ENCODE peak calls at places on chromosomes 3 and 15, in eight cellular contexts. One of them, this sample, is unnamed.

GRCh38 chr15:55420171-55420871 is 12.0 kb downstream of the PIERCE2 start:
- DNase-seq in cardiac muscle cell: no peak
- DNase-seq in IMR-90: no peak
- DNase-seq in tibial nerve: no peak
- DNase-seq in AG09309: no peak
- DNase-seq in thoracic aorta: no peak
- DNase-seq in astrocyte of the spinal cord: no peak
- DNase-seq in right lobe of liver: no peak
- DNase-seq in this sample: no peak

GRCh38 chr3:25442486-25442885 is 14.4 kb downstream of the RARB start:
- DNase-seq in cardiac muscle cell: no peak
- DNase-seq in IMR-90: no peak
- DNase-seq in tibial nerve: no peak
- DNase-seq in AG09309: no peak
- DNase-seq in thoracic aorta: no peak
- DNase-seq in astrocyte of the spinal cord: no peak
- DNase-seq in right lobe of liver: no peak
- DNase-seq in this sample: no peak

GRCh38 chr15:93035953-93036810 is 52.8 kb downstream of the RGMA start:
- DNase-seq in cardiac muscle cell: peak; percentile 50
- DNase-seq in IMR-90: peak; percentile 30
- DNase-seq in tibial nerve: peak; percentile 13
- DNase-seq in AG09309: no peak
- DNase-seq in thoracic aorta: no peak
- DNase-seq in astrocyte of the spinal cord: no peak
- DNase-seq in right lobe of liver: no peak
- DNase-seq in this sample: no peak

GRCh38 chr3:115624029-115624645 is 827 bp downstream of the GAP43 start:
- DNase-seq in cardiac muscle cell: no peak
- DNase-seq in IMR-90: no peak
- DNase-seq in tibial nerve: no peak
- DNase-seq in AG09309: no peak
- DNase-seq in thoracic aorta: no peak
- DNase-seq in astrocyte of the spinal cord: no peak
- DNase-seq in right lobe of liver: no peak
- DNase-seq in this sample: no peak

GRCh38 chr3:81643721-81644120 is 117.7 kb downstream of the GBE1 start:
- DNase-seq in cardiac muscle cell: peak; percentile 60
- DNase-seq in IMR-90: peak; percentile 45
- DNase-seq in tibial nerve: no peak
- DNase-seq in AG09309: peak; percentile 1
- DNase-seq in thoracic aorta: no peak
- DNase-seq in astrocyte of the spinal cord: peak; percentile 42
- DNase-seq in right lobe of liver: no peak
- DNase-seq in this sample: peak; percentile 5

GRCh38 chr15:38642689-38643270 is 78.2 kb upstream of the RASGRP1 start:
- DNase-seq in cardiac muscle cell: no peak
- DNase-seq in IMR-90: no peak
- DNase-seq in tibial nerve: no peak
- DNase-seq in AG09309: no peak
- DNase-seq in thoracic aorta: no peak
- DNase-seq in astrocyte of the spinal cord: no peak
- DNase-seq in right lobe of liver: no peak
- DNase-seq in this sample: no peak

GRCh38 chr3:90184861-90185260 is 1077.4 kb downstream of the EPHA3 start:
- DNase-seq in cardiac muscle cell: peak; percentile 61
- DNase-seq in IMR-90: peak; percentile 8
- DNase-seq in tibial nerve: no peak
- DNase-seq in AG09309: no peak
- DNase-seq in thoracic aorta: no peak
- DNase-seq in astrocyte of the spinal cord: no peak
- DNase-seq in right lobe of liver: no peak
- DNase-seq in this sample: no peak

GRCh38 chr15:42364529-42364928 is 5.2 kb downstream of the CAPN3 start:
- DNase-seq in cardiac muscle cell: peak; percentile 21
- DNase-seq in IMR-90: no peak
- DNase-seq in tibial nerve: no peak
- DNase-seq in AG09309: no peak
- DNase-seq in thoracic aorta: no peak
- DNase-seq in astrocyte of the spinal cord: no peak
- DNase-seq in right lobe of liver: no peak
- DNase-seq in this sample: no peak

GRCh38 chr15:37056168-37056893 is 44.0 kb downstream of the MEIS2 start:
- DNase-seq in cardiac muscle cell: peak; percentile 69
- DNase-seq in IMR-90: no peak
- DNase-seq in tibial nerve: no peak
- DNase-seq in AG09309: no peak
- DNase-seq in thoracic aorta: no peak
- DNase-seq in astrocyte of the spinal cord: no peak
- DNase-seq in right lobe of liver: no peak
- DNase-seq in this sample: no peak

GRCh38 chr3:52190294-52190841 is 7.6 kb upstream of the ALAS1 start:
- DNase-seq in cardiac muscle cell: peak; percentile 78
- DNase-seq in IMR-90: peak; percentile 49
- DNase-seq in tibial nerve: peak; percentile 54
- DNase-seq in AG09309: peak; percentile 37
- DNase-seq in thoracic aorta: no peak
- DNase-seq in astrocyte of the spinal cord: peak; percentile 49
- DNase-seq in right lobe of liver: peak; percentile 54
- DNase-seq in this sample: no peak

GRCh38 chr3:29694783-29695182 is 413.9 kb downstream of the RBMS3 start:
- DNase-seq in cardiac muscle cell: peak; percentile 97
- DNase-seq in IMR-90: peak; percentile 92
- DNase-seq in tibial nerve: no peak
- DNase-seq in AG09309: peak; percentile 93
- DNase-seq in thoracic aorta: no peak
- DNase-seq in astrocyte of the spinal cord: peak; percentile 92
- DNase-seq in right lobe of liver: no peak
- DNase-seq in this sample: peak; percentile 82

GRCh38 chr15:39188930-39189329 is 391.9 kb upstream of the THBS1 start:
- DNase-seq in cardiac muscle cell: peak; percentile 81
- DNase-seq in IMR-90: peak; percentile 89
- DNase-seq in tibial nerve: no peak
- DNase-seq in AG09309: peak; percentile 92
- DNase-seq in thoracic aorta: no peak
- DNase-seq in astrocyte of the spinal cord: peak; percentile 94
- DNase-seq in right lobe of liver: no peak
- DNase-seq in this sample: peak; percentile 77

GRCh38 chr3:130424837-130425236 is 79.4 kb downstream of the COL6A5 start:
- DNase-seq in cardiac muscle cell: no peak
- DNase-seq in IMR-90: no peak
- DNase-seq in tibial nerve: no peak
- DNase-seq in AG09309: no peak
- DNase-seq in thoracic aorta: no peak
- DNase-seq in astrocyte of the spinal cord: no peak
- DNase-seq in right lobe of liver: no peak
- DNase-seq in this sample: no peak

GRCh38 chr15:40105517-40106202 is 3.0 kb downstream of the BMF start:
- DNase-seq in cardiac muscle cell: no peak
- DNase-seq in IMR-90: no peak
- DNase-seq in tibial nerve: no peak
- DNase-seq in AG09309: no peak
- DNase-seq in thoracic aorta: no peak
- DNase-seq in astrocyte of the spinal cord: no peak
- DNase-seq in right lobe of liver: no peak
- DNase-seq in this sample: no peak

GRCh38 chr3:76731471-76731870 is 308.4 kb upstream of the ROBO2 start:
- DNase-seq in cardiac muscle cell: no peak
- DNase-seq in IMR-90: no peak
- DNase-seq in tibial nerve: no peak
- DNase-seq in AG09309: no peak
- DNase-seq in thoracic aorta: no peak
- DNase-seq in astrocyte of the spinal cord: no peak
- DNase-seq in right lobe of liver: no peak
- DNase-seq in this sample: no peak

GRCh38 chr3:36295206-36295760 is 85.0 kb upstream of the STAC start:
- DNase-seq in cardiac muscle cell: no peak
- DNase-seq in IMR-90: no peak
- DNase-seq in tibial nerve: no peak
- DNase-seq in AG09309: no peak
- DNase-seq in thoracic aorta: no peak
- DNase-seq in astrocyte of the spinal cord: no peak
- DNase-seq in right lobe of liver: no peak
- DNase-seq in this sample: no peak

GRCh38 chr3:14787630-14788029 is 31.1 kb upstream of the FGD5 start:
- DNase-seq in cardiac muscle cell: no peak
- DNase-seq in IMR-90: no peak
- DNase-seq in tibial nerve: no peak
- DNase-seq in AG09309: no peak
- DNase-seq in thoracic aorta: no peak
- DNase-seq in astrocyte of the spinal cord: no peak
- DNase-seq in right lobe of liver: no peak
- DNase-seq in this sample: no peak

GRCh38 chr3:13500133-13500885 is 20.2 kb downstream of the HDAC11 start:
- DNase-seq in cardiac muscle cell: peak; percentile 29
- DNase-seq in IMR-90: no peak
- DNase-seq in tibial nerve: no peak
- DNase-seq in AG09309: no peak
- DNase-seq in thoracic aorta: no peak
- DNase-seq in astrocyte of the spinal cord: no peak
- DNase-seq in right lobe of liver: peak; percentile 44
- DNase-seq in this sample: no peak

GRCh38 chr3:126494204-126494603 is 18.5 kb upstream of the ZXDC start:
- DNase-seq in cardiac muscle cell: no peak
- DNase-seq in IMR-90: no peak
- DNase-seq in tibial nerve: no peak
- DNase-seq in AG09309: no peak
- DNase-seq in thoracic aorta: no peak
- DNase-seq in astrocyte of the spinal cord: no peak
- DNase-seq in right lobe of liver: peak; percentile 31
- DNase-seq in this sample: no peak

GRCh38 chr15:31349233-31350141 is 22.9 kb downstream of the KLF13 start:
- DNase-seq in cardiac muscle cell: no peak
- DNase-seq in IMR-90: no peak
- DNase-seq in tibial nerve: no peak
- DNase-seq in AG09309: no peak
- DNase-seq in thoracic aorta: no peak
- DNase-seq in astrocyte of the spinal cord: no peak
- DNase-seq in right lobe of liver: no peak
- DNase-seq in this sample: no peak

GRCh38 chr15:88299502-88299901 is 43.0 kb upstream of the NTRK3 start:
- DNase-seq in cardiac muscle cell: no peak
- DNase-seq in IMR-90: no peak
- DNase-seq in tibial nerve: no peak
- DNase-seq in AG09309: no peak
- DNase-seq in thoracic aorta: no peak
- DNase-seq in astrocyte of the spinal cord: no peak
- DNase-seq in right lobe of liver: no peak
- DNase-seq in this sample: no peak

GRCh38 chr3:134317106-134317947 is 56.9 kb downstream of the AMOTL2 start:
- DNase-seq in cardiac muscle cell: no peak
- DNase-seq in IMR-90: no peak
- DNase-seq in tibial nerve: no peak
- DNase-seq in AG09309: no peak
- DNase-seq in thoracic aorta: no peak
- DNase-seq in astrocyte of the spinal cord: peak; percentile 50
- DNase-seq in right lobe of liver: no peak
- DNase-seq in this sample: no peak

GRCh38 chr15:57185507-57186074 is 190.7 kb upstream of the CGNL1 start:
- DNase-seq in cardiac muscle cell: no peak
- DNase-seq in IMR-90: no peak
- DNase-seq in tibial nerve: no peak
- DNase-seq in AG09309: no peak
- DNase-seq in thoracic aorta: no peak
- DNase-seq in astrocyte of the spinal cord: no peak
- DNase-seq in right lobe of liver: no peak
- DNase-seq in this sample: no peak
- TF ChIP-seq CTCF in cardiac muscle cell: no peak
- TF ChIP-seq CTCF in IMR-90: no peak
- TF ChIP-seq CTCF in tibial nerve: no peak
- TF ChIP-seq CTCF in AG09309: no peak
- TF ChIP-seq CTCF in thoracic aorta: no peak
- TF ChIP-seq CTCF in astrocyte of the spinal cord: no peak
- TF ChIP-seq CTCF in right lobe of liver: no peak
- TF ChIP-seq CTCF in this sample: no peak

GRCh38 chr3:45487508-45487907 is 99.1 kb downstream of the LARS2 start:
- DNase-seq in cardiac muscle cell: no peak
- DNase-seq in IMR-90: no peak
- DNase-seq in tibial nerve: no peak
- DNase-seq in AG09309: no peak
- DNase-seq in thoracic aorta: no peak
- DNase-seq in astrocyte of the spinal cord: no peak
- DNase-seq in right lobe of liver: no peak
- DNase-seq in this sample: no peak
- H3K4me3 ChIP-seq in cardiac muscle cell: no peak overlapping the region
- H3K4me3 ChIP-seq in IMR-90: no peak overlapping the region
- H3K4me3 ChIP-seq in tibial nerve: no peak overlapping the region
- H3K4me3 ChIP-seq in AG09309: no peak overlapping the region
- H3K4me3 ChIP-seq in thoracic aorta: no peak overlapping the region
- H3K4me3 ChIP-seq in astrocyte of the spinal cord: no peak overlapping the region
- H3K4me3 ChIP-seq in right lobe of liver: no peak overlapping the region
- H3K4me3 ChIP-seq in this sample: no peak overlapping the region

GRCh38 chr3:149114458-149114857 is 15.0 kb upstream of the HPS3 start:
- DNase-seq in cardiac muscle cell: peak; percentile 18
- DNase-seq in IMR-90: no peak
- DNase-seq in tibial nerve: no peak
- DNase-seq in AG09309: no peak
- DNase-seq in thoracic aorta: no peak
- DNase-seq in astrocyte of the spinal cord: no peak
- DNase-seq in right lobe of liver: no peak
- DNase-seq in this sample: no peak

GRCh38 chr3:149115114-149115513 is 14.3 kb upstream of the HPS3 start:
- DNase-seq in cardiac muscle cell: no peak
- DNase-seq in IMR-90: no peak
- DNase-seq in tibial nerve: no peak
- DNase-seq in AG09309: no peak
- DNase-seq in thoracic aorta: no peak
- DNase-seq in astrocyte of the spinal cord: no peak
- DNase-seq in right lobe of liver: no peak
- DNase-seq in this sample: no peak

GRCh38 chr3:149122716-149123578 is 6.5 kb upstream of the HPS3 start:
- DNase-seq in cardiac muscle cell: no peak
- DNase-seq in IMR-90: peak; percentile 63
- DNase-seq in tibial nerve: no peak
- DNase-seq in AG09309: no peak
- DNase-seq in thoracic aorta: no peak
- DNase-seq in astrocyte of the spinal cord: peak; percentile 12
- DNase-seq in right lobe of liver: no peak
- DNase-seq in this sample: no peak

GRCh38 chr3:149120051-149120972 is 9.1 kb upstream of the HPS3 start:
- DNase-seq in cardiac muscle cell: peak; percentile 82
- DNase-seq in IMR-90: peak; percentile 76
- DNase-seq in tibial nerve: no peak
- DNase-seq in AG09309: peak; percentile 43
- DNase-seq in thoracic aorta: no peak
- DNase-seq in astrocyte of the spinal cord: peak; percentile 81
- DNase-seq in right lobe of liver: no peak
- DNase-seq in this sample: no peak
- TF ChIP-seq CTCF in cardiac muscle cell: peak; percentile 50
- TF ChIP-seq CTCF in IMR-90: peak; percentile 79
- TF ChIP-seq CTCF in tibial nerve: peak; percentile 84
- TF ChIP-seq CTCF in AG09309: peak; percentile 51
- TF ChIP-seq CTCF in thoracic aorta: peak; percentile 61
- TF ChIP-seq CTCF in astrocyte of the spinal cord: peak; percentile 40
- TF ChIP-seq CTCF in right lobe of liver: peak; percentile 59
- TF ChIP-seq CTCF in this sample: peak; percentile 38

DNA sequence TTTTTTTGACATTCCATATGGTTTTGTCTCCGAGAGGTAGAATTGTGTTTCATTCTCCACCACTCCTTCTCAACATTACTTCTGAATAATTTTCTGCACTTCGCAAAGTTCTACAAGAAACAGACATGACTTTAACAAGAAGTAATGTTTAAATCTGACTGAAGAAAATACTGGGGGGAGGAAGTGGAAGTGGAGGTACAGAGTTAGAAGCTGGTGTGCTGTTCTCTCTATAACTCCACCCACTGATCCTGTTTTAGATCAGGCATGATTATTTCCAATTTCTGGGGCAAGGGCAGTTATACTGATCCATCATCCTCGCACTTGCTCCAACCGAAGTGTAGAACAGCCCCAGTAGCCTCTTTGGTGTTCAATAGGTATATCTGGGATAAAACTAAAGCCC is 9.2 kb upstream of the MCCC1 start:
- DNase-seq in cardiac muscle cell: no peak
- DNase-seq in IMR-90: no peak
- DNase-seq in tibial nerve: no peak
- DNase-seq in AG09309: no peak
- DNase-seq in thoracic aorta: no peak
- DNase-seq in astrocyte of the spinal cord: no peak
- DNase-seq in right lobe of liver: no peak
- DNase-seq in this sample: no peak
- H3K4me3 ChIP-seq in cardiac muscle cell: no peak overlapping the region
- H3K4me3 ChIP-seq in IMR-90: no peak overlapping the region
- H3K4me3 ChIP-seq in tibial nerve: no peak overlapping the region
- H3K4me3 ChIP-seq in AG09309: no peak overlapping the region
- H3K4me3 ChIP-seq in thoracic aorta: no peak overlapping the region
- H3K4me3 ChIP-seq in astrocyte of the spinal cord: no peak overlapping the region
- H3K4me3 ChIP-seq in right lobe of liver: no peak overlapping the region
- H3K4me3 ChIP-seq in this sample: no peak overlapping the region